ENCODE peak calls at places on chromosomes 6 and 20, in eight cellular contexts. S is dorsolateral prefrontal cortex; F is naive thymus-derived CD8-positive, alpha-beta T cell; L is ureter; M is non-pigmented ciliary epithelial cell; J is mesendoderm; D is GM23248; T is AG08396. U is an unnamed sample.

GRCh38 chr6:149846321-149846720 is 17.8 kb downstream of the LRP11 start:
- DNase-seq in T (peak; percentile 58), J (peak; percentile 21), M (no peak), S (no peak), L (no peak), D (peak; percentile 93), F (no peak), U (no peak)

GRCh38 chr6:129416337-129416990 is 293.5 kb downstream of the ARHGAP18 start:
- DNase-seq in J (no peak), T (no peak), M (no peak), L (no peak), D (no peak), S (no peak), F (no peak), U (no peak)

GRCh38 chr6:10640402-10640801 is 54.0 kb downstream of the C6orf52 start:
- DNase-seq in F (no peak), J (no peak), D (no peak), S (no peak), L (no peak), M (no peak), T (no peak), U (no peak)

GRCh38 chr6:136429264-136429663 is 121.0 kb downstream of the MAP7 start:
- DNase-seq in J (no peak), S (no peak), T (no peak), D (no peak), L (no peak), F (no peak), M (no peak), U (no peak)

GRCh38 chr6:131532476-131533108 is 40.4 kb upstream of the ARG1 start:
- DNase-seq in D (peak; percentile 31), L (no peak), M (no peak), S (no peak), J (no peak), F (no peak), T (no peak), U (no peak)

GRCh38 chr20:57038608-57039440 is 227.6 kb downstream of the BMP7 start:
- DNase-seq in S (no peak), T (no peak), L (no peak), F (no peak), J (no peak), D (peak; percentile 35), M (no peak), U (no peak)

GRCh38 chr6:75285156-75285639 is 606 bp upstream of the TMEM30A start:
- DNase-seq in M (no peak), F (no peak), T (no peak), S (no peak), L (no peak), J (no peak), D (peak; percentile 24), U (peak; percentile 58)

GRCh38 chr20:17966432-17967312 is 1.9 kb downstream of the SNX5 start:
- DNase-seq in L (no peak), S (no peak), F (no peak), T (peak; percentile 32), J (peak; percentile 45), M (no peak), D (peak; percentile 74), U (peak; percentile 64)